ENCODE peak calls at places on chromosomes 1 and 21, in eight cellular contexts. One of them, this sample, is unnamed.

GRCh38 chr1:167984886-167985489 is 48.1 kb upstream of the MPC2 start:
- DNase-seq in stimulated activated CD4-positive, alpha-beta T cell treated with anti-CD3 and anti-CD28 coated beads, TNF-alpha, amount 100 ng/mL, for 24 hours: no peak
- DNase-seq in ovary: no peak
- DNase-seq in activated T-helper 1 cell treated with anti-CD3 and anti-CD28 coated beads, Interleukin-12 subunit alpha, Interleukin-12 subunit beta, Interleukin-2, Interleukin-4 antibody, amounts not matched to agents 30 ng/mL and 10 ng/mL and 1 ng/mL, durations not matched to agents 14 hours and 24 hours and 36 hours: no peak
- DNase-seq in SJSA1: no peak
- DNase-seq in M059J: peak
- DNase-seq in cardiac fibroblast: peak
- DNase-seq in PC-3: no peak
- DNase-seq in this sample: no peak

GRCh38 chr21:15406791-15407190 is 323.0 kb upstream of the USP25 start:
- DNase-seq in stimulated activated CD4-positive, alpha-beta T cell treated with anti-CD3 and anti-CD28 coated beads, TNF-alpha, amount 100 ng/mL, for 24 hours: no peak
- DNase-seq in ovary: no peak
- DNase-seq in activated T-helper 1 cell treated with anti-CD3 and anti-CD28 coated beads, Interleukin-12 subunit alpha, Interleukin-12 subunit beta, Interleukin-2, Interleukin-4 antibody, amounts not matched to agents 30 ng/mL and 10 ng/mL and 1 ng/mL, durations not matched to agents 14 hours and 24 hours and 36 hours: no peak
- DNase-seq in SJSA1: no peak
- DNase-seq in M059J: no peak
- DNase-seq in cardiac fibroblast: no peak
- DNase-seq in PC-3: no peak
- DNase-seq in this sample: no peak

GRCh38 chr1:185156854-185157598 is at the start of the genes SWT1 and TRMT1L:
- DNase-seq in stimulated activated CD4-positive, alpha-beta T cell treated with anti-CD3 and anti-CD28 coated beads, TNF-alpha, amount 100 ng/mL, for 24 hours: peak
- DNase-seq in ovary: peak
- DNase-seq in activated T-helper 1 cell treated with anti-CD3 and anti-CD28 coated beads, Interleukin-12 subunit alpha, Interleukin-12 subunit beta, Interleukin-2, Interleukin-4 antibody, amounts not matched to agents 30 ng/mL and 10 ng/mL and 1 ng/mL, durations not matched to agents 14 hours and 24 hours and 36 hours: peak
- DNase-seq in SJSA1: peak
- DNase-seq in M059J: peak
- DNase-seq in cardiac fibroblast: peak
- DNase-seq in PC-3: peak
- DNase-seq in this sample: peak

GRCh38 chr1:150008699-150009098 is 1.8 kb downstream of the OTUD7B start:
- DNase-seq in stimulated activated CD4-positive, alpha-beta T cell treated with anti-CD3 and anti-CD28 coated beads, TNF-alpha, amount 100 ng/mL, for 24 hours: no peak
- DNase-seq in ovary: no peak
- DNase-seq in activated T-helper 1 cell treated with anti-CD3 and anti-CD28 coated beads, Interleukin-12 subunit alpha, Interleukin-12 subunit beta, Interleukin-2, Interleukin-4 antibody, amounts not matched to agents 30 ng/mL and 10 ng/mL and 1 ng/mL, durations not matched to agents 14 hours and 24 hours and 36 hours: no peak
- DNase-seq in SJSA1: no peak
- DNase-seq in M059J: no peak
- DNase-seq in cardiac fibroblast: no peak
- DNase-seq in PC-3: no peak
- DNase-seq in this sample: no peak

GRCh38 chr1:57637155-57637554 is 213.3 kb upstream of the DAB1 start:
- DNase-seq in stimulated activated CD4-positive, alpha-beta T cell treated with anti-CD3 and anti-CD28 coated beads, TNF-alpha, amount 100 ng/mL, for 24 hours: no peak
- DNase-seq in ovary: no peak
- DNase-seq in activated T-helper 1 cell treated with anti-CD3 and anti-CD28 coated beads, Interleukin-12 subunit alpha, Interleukin-12 subunit beta, Interleukin-2, Interleukin-4 antibody, amounts not matched to agents 30 ng/mL and 10 ng/mL and 1 ng/mL, durations not matched to agents 14 hours and 24 hours and 36 hours: no peak
- DNase-seq in SJSA1: no peak
- DNase-seq in M059J: no peak
- DNase-seq in cardiac fibroblast: peak
- DNase-seq in PC-3: no peak
- DNase-seq in this sample: peak

GRCh38 chr1:94679336-94680007 is 137.9 kb upstream of the F3 start:
- DNase-seq in stimulated activated CD4-positive, alpha-beta T cell treated with anti-CD3 and anti-CD28 coated beads, TNF-alpha, amount 100 ng/mL, for 24 hours: no peak
- DNase-seq in ovary: peak
- DNase-seq in activated T-helper 1 cell treated with anti-CD3 and anti-CD28 coated beads, Interleukin-12 subunit alpha, Interleukin-12 subunit beta, Interleukin-2, Interleukin-4 antibody, amounts not matched to agents 30 ng/mL and 10 ng/mL and 1 ng/mL, durations not matched to agents 14 hours and 24 hours and 36 hours: no peak
- DNase-seq in SJSA1: no peak
- DNase-seq in M059J: no peak
- DNase-seq in cardiac fibroblast: peak
- DNase-seq in PC-3: no peak
- DNase-seq in this sample: no peak

GRCh38 chr1:155060736-155061135 is 2.8 kb upstream of the EFNA4 start:
- DNase-seq in stimulated activated CD4-positive, alpha-beta T cell treated with anti-CD3 and anti-CD28 coated beads, TNF-alpha, amount 100 ng/mL, for 24 hours: no peak
- DNase-seq in ovary: no peak
- DNase-seq in activated T-helper 1 cell treated with anti-CD3 and anti-CD28 coated beads, Interleukin-12 subunit alpha, Interleukin-12 subunit beta, Interleukin-2, Interleukin-4 antibody, amounts not matched to agents 30 ng/mL and 10 ng/mL and 1 ng/mL, durations not matched to agents 14 hours and 24 hours and 36 hours: no peak
- DNase-seq in SJSA1: no peak
- DNase-seq in M059J: no peak
- DNase-seq in cardiac fibroblast: no peak
- DNase-seq in PC-3: no peak
- DNase-seq in this sample: no peak

GRCh38 chr1:167369933-167370332 is 148.4 kb downstream of the CD247 start:
- DNase-seq in stimulated activated CD4-positive, alpha-beta T cell treated with anti-CD3 and anti-CD28 coated beads, TNF-alpha, amount 100 ng/mL, for 24 hours: no peak
- DNase-seq in ovary: no peak
- DNase-seq in activated T-helper 1 cell treated with anti-CD3 and anti-CD28 coated beads, Interleukin-12 subunit alpha, Interleukin-12 subunit beta, Interleukin-2, Interleukin-4 antibody, amounts not matched to agents 30 ng/mL and 10 ng/mL and 1 ng/mL, durations not matched to agents 14 hours and 24 hours and 36 hours: no peak
- DNase-seq in SJSA1: no peak
- DNase-seq in M059J: no peak
- DNase-seq in cardiac fibroblast: no peak
- DNase-seq in PC-3: no peak
- DNase-seq in this sample: no peak

GRCh38 chr1:107776898-107777663 is 187.9 kb downstream of the VAV3 start:
- DNase-seq in stimulated activated CD4-positive, alpha-beta T cell treated with anti-CD3 and anti-CD28 coated beads, TNF-alpha, amount 100 ng/mL, for 24 hours: no peak
- DNase-seq in ovary: no peak
- DNase-seq in activated T-helper 1 cell treated with anti-CD3 and anti-CD28 coated beads, Interleukin-12 subunit alpha, Interleukin-12 subunit beta, Interleukin-2, Interleukin-4 antibody, amounts not matched to agents 30 ng/mL and 10 ng/mL and 1 ng/mL, durations not matched to agents 14 hours and 24 hours and 36 hours: no peak
- DNase-seq in SJSA1: no peak
- DNase-seq in M059J: no peak
- DNase-seq in cardiac fibroblast: no peak
- DNase-seq in PC-3: no peak
- DNase-seq in this sample: no peak

GRCh38 chr21:17911628-17912027 is 92.5 kb upstream of the C21orf91 start:
- DNase-seq in stimulated activated CD4-positive, alpha-beta T cell treated with anti-CD3 and anti-CD28 coated beads, TNF-alpha, amount 100 ng/mL, for 24 hours: no peak
- DNase-seq in ovary: no peak
- DNase-seq in activated T-helper 1 cell treated with anti-CD3 and anti-CD28 coated beads, Interleukin-12 subunit alpha, Interleukin-12 subunit beta, Interleukin-2, Interleukin-4 antibody, amounts not matched to agents 30 ng/mL and 10 ng/mL and 1 ng/mL, durations not matched to agents 14 hours and 24 hours and 36 hours: no peak
- DNase-seq in SJSA1: no peak
- DNase-seq in M059J: peak
- DNase-seq in cardiac fibroblast: peak
- DNase-seq in PC-3: peak
- DNase-seq in this sample: no peak

GRCh38 chr1:233909195-233909594 is 4.7 kb downstream of the SLC35F3 start:
- DNase-seq in stimulated activated CD4-positive, alpha-beta T cell treated with anti-CD3 and anti-CD28 coated beads, TNF-alpha, amount 100 ng/mL, for 24 hours: no peak
- DNase-seq in ovary: no peak
- DNase-seq in activated T-helper 1 cell treated with anti-CD3 and anti-CD28 coated beads, Interleukin-12 subunit alpha, Interleukin-12 subunit beta, Interleukin-2, Interleukin-4 antibody, amounts not matched to agents 30 ng/mL and 10 ng/mL and 1 ng/mL, durations not matched to agents 14 hours and 24 hours and 36 hours: no peak
- DNase-seq in SJSA1: peak
- DNase-seq in M059J: peak
- DNase-seq in cardiac fibroblast: peak
- DNase-seq in PC-3: peak
- DNase-seq in this sample: no peak

GRCh38 chr1:245278846-245279245 is 124.1 kb downstream of the KIF26B start:
- DNase-seq in stimulated activated CD4-positive, alpha-beta T cell treated with anti-CD3 and anti-CD28 coated beads, TNF-alpha, amount 100 ng/mL, for 24 hours: no peak
- DNase-seq in ovary: no peak
- DNase-seq in activated T-helper 1 cell treated with anti-CD3 and anti-CD28 coated beads, Interleukin-12 subunit alpha, Interleukin-12 subunit beta, Interleukin-2, Interleukin-4 antibody, amounts not matched to agents 30 ng/mL and 10 ng/mL and 1 ng/mL, durations not matched to agents 14 hours and 24 hours and 36 hours: no peak
- DNase-seq in SJSA1: no peak
- DNase-seq in M059J: no peak
- DNase-seq in cardiac fibroblast: no peak
- DNase-seq in PC-3: no peak
- DNase-seq in this sample: peak

GRCh38 chr1:183235503-183235902 is 49.4 kb downstream of the LAMC2 start:
- DNase-seq in stimulated activated CD4-positive, alpha-beta T cell treated with anti-CD3 and anti-CD28 coated beads, TNF-alpha, amount 100 ng/mL, for 24 hours: no peak
- DNase-seq in ovary: peak
- DNase-seq in activated T-helper 1 cell treated with anti-CD3 and anti-CD28 coated beads, Interleukin-12 subunit alpha, Interleukin-12 subunit beta, Interleukin-2, Interleukin-4 antibody, amounts not matched to agents 30 ng/mL and 10 ng/mL and 1 ng/mL, durations not matched to agents 14 hours and 24 hours and 36 hours: no peak
- DNase-seq in SJSA1: no peak
- DNase-seq in M059J: no peak
- DNase-seq in cardiac fibroblast: peak
- DNase-seq in PC-3: no peak
- DNase-seq in this sample: no peak

GRCh38 chr21:41369915-41370839 is 8.3 kb downstream of the MX2 start:
- DNase-seq in stimulated activated CD4-positive, alpha-beta T cell treated with anti-CD3 and anti-CD28 coated beads, TNF-alpha, amount 100 ng/mL, for 24 hours: no peak
- DNase-seq in ovary: no peak
- DNase-seq in activated T-helper 1 cell treated with anti-CD3 and anti-CD28 coated beads, Interleukin-12 subunit alpha, Interleukin-12 subunit beta, Interleukin-2, Interleukin-4 antibody, amounts not matched to agents 30 ng/mL and 10 ng/mL and 1 ng/mL, durations not matched to agents 14 hours and 24 hours and 36 hours: peak
- DNase-seq in SJSA1: no peak
- DNase-seq in M059J: no peak
- DNase-seq in cardiac fibroblast: no peak
- DNase-seq in PC-3: no peak
- DNase-seq in this sample: peak

GRCh38 chr1:47635597-47635996 is 197.8 kb downstream of the FOXD2 start:
- DNase-seq in stimulated activated CD4-positive, alpha-beta T cell treated with anti-CD3 and anti-CD28 coated beads, TNF-alpha, amount 100 ng/mL, for 24 hours: no peak
- DNase-seq in ovary: no peak
- DNase-seq in activated T-helper 1 cell treated with anti-CD3 and anti-CD28 coated beads, Interleukin-12 subunit alpha, Interleukin-12 subunit beta, Interleukin-2, Interleukin-4 antibody, amounts not matched to agents 30 ng/mL and 10 ng/mL and 1 ng/mL, durations not matched to agents 14 hours and 24 hours and 36 hours: no peak
- DNase-seq in SJSA1: no peak
- DNase-seq in M059J: no peak
- DNase-seq in cardiac fibroblast: no peak
- DNase-seq in PC-3: no peak
- DNase-seq in this sample: no peak

GRCh38 chr1:82329226-82329625 is 528.5 kb downstream of the ADGRL2 start:
- DNase-seq in stimulated activated CD4-positive, alpha-beta T cell treated with anti-CD3 and anti-CD28 coated beads, TNF-alpha, amount 100 ng/mL, for 24 hours: no peak
- DNase-seq in ovary: no peak
- DNase-seq in activated T-helper 1 cell treated with anti-CD3 and anti-CD28 coated beads, Interleukin-12 subunit alpha, Interleukin-12 subunit beta, Interleukin-2, Interleukin-4 antibody, amounts not matched to agents 30 ng/mL and 10 ng/mL and 1 ng/mL, durations not matched to agents 14 hours and 24 hours and 36 hours: no peak
- DNase-seq in SJSA1: no peak
- DNase-seq in M059J: no peak
- DNase-seq in cardiac fibroblast: no peak
- DNase-seq in PC-3: no peak
- DNase-seq in this sample: no peak

GRCh38 chr1:99673285-99673684 is 27.4 kb downstream of the PALMD start:
- DNase-seq in stimulated activated CD4-positive, alpha-beta T cell treated with anti-CD3 and anti-CD28 coated beads, TNF-alpha, amount 100 ng/mL, for 24 hours: no peak
- DNase-seq in ovary: no peak
- DNase-seq in activated T-helper 1 cell treated with anti-CD3 and anti-CD28 coated beads, Interleukin-12 subunit alpha, Interleukin-12 subunit beta, Interleukin-2, Interleukin-4 antibody, amounts not matched to agents 30 ng/mL and 10 ng/mL and 1 ng/mL, durations not matched to agents 14 hours and 24 hours and 36 hours: no peak
- DNase-seq in SJSA1: no peak
- DNase-seq in M059J: no peak
- DNase-seq in cardiac fibroblast: no peak
- DNase-seq in PC-3: no peak
- DNase-seq in this sample: no peak

GRCh38 chr1:224116131-224116530 is 2.2 kb downstream of the FBXO28 start:
- DNase-seq in stimulated activated CD4-positive, alpha-beta T cell treated with anti-CD3 and anti-CD28 coated beads, TNF-alpha, amount 100 ng/mL, for 24 hours: no peak
- DNase-seq in ovary: no peak
- DNase-seq in activated T-helper 1 cell treated with anti-CD3 and anti-CD28 coated beads, Interleukin-12 subunit alpha, Interleukin-12 subunit beta, Interleukin-2, Interleukin-4 antibody, amounts not matched to agents 30 ng/mL and 10 ng/mL and 1 ng/mL, durations not matched to agents 14 hours and 24 hours and 36 hours: no peak
- DNase-seq in SJSA1: peak
- DNase-seq in M059J: peak
- DNase-seq in cardiac fibroblast: peak
- DNase-seq in PC-3: peak
- DNase-seq in this sample: peak

GRCh38 chr1:27605796-27606707 is 2.1 kb upstream of the AHDC1 start:
- DNase-seq in stimulated activated CD4-positive, alpha-beta T cell treated with anti-CD3 and anti-CD28 coated beads, TNF-alpha, amount 100 ng/mL, for 24 hours: no peak
- DNase-seq in ovary: peak
- DNase-seq in activated T-helper 1 cell treated with anti-CD3 and anti-CD28 coated beads, Interleukin-12 subunit alpha, Interleukin-12 subunit beta, Interleukin-2, Interleukin-4 antibody, amounts not matched to agents 30 ng/mL and 10 ng/mL and 1 ng/mL, durations not matched to agents 14 hours and 24 hours and 36 hours: peak
- DNase-seq in SJSA1: peak
- DNase-seq in M059J: peak
- DNase-seq in cardiac fibroblast: peak
- DNase-seq in PC-3: peak
- DNase-seq in this sample: peak